ENCODE peak calls at places on chromosomes 3 and 15, in ten cellular contexts. X, M, P, W, T, Q, J, O, K and C are unnamed samples.
A peak's percentile ranks its signal among the peaks of the same experiment; 100 is the strongest.

GRCh38 chr3:155302476-155302875 is 9.0 kb upstream of the STRIT1 start:
- DNase-seq in X (no peak), M (no peak), P (no peak), W (peak; percentile 8), T (no peak), Q (no peak), J (no peak), O (no peak), K (no peak), C (no peak)

GRCh38 chr3:43071313-43071893 is 34.5 kb downstream of the POMGNT2 start:
- DNase-seq in X (no peak), M (no peak), P (no peak), W (no peak), T (no peak), Q (no peak), J (peak; percentile 26), O (peak; percentile 5), K (no peak), C (no peak)

GRCh38 chr3:106765342-106765741 is 611.9 kb upstream of the CCDC54 start:
- DNase-seq in X (no peak), M (peak; percentile 82), P (no peak), W (no peak), T (no peak), Q (peak; percentile 44), J (no peak), O (no peak), K (no peak), C (peak; percentile 74)

GRCh38 chr3:189275852-189276251 is 104.1 kb downstream of the TPRG1 start:
- DNase-seq in X (no peak), M (no peak), P (no peak), W (no peak), T (no peak), Q (no peak), J (no peak), O (no peak), K (no peak), C (no peak)

GRCh38 chr3:119659584-119660291 is 651 bp downstream of the POPDC2 start:
- DNase-seq in X (no peak), M (no peak), P (no peak), W (no peak), T (no peak), Q (no peak), J (no peak), O (no peak), K (no peak), C (no peak)

GRCh38 chr3:126133606-126134005 is 46.8 kb downstream of the ALDH1L1 start:
- DNase-seq in X (peak; percentile 54), M (no peak), P (peak; percentile 3), W (no peak), T (no peak), Q (no peak), J (peak; percentile 5), O (no peak), K (peak; percentile 14), C (no peak)

GRCh38 chr15:50166216-50166615 is 15.8 kb upstream of the SLC27A2 start:
- DNase-seq in X (no peak), M (peak; percentile 30), P (no peak), W (peak; percentile 58), T (no peak), Q (no peak), J (no peak), O (no peak), K (no peak), C (peak; percentile 61)

GRCh38 chr3:48155122-48155521 is 33.1 kb downstream of the CDC25A start:
- DNase-seq in X (no peak), M (peak; percentile 69), P (no peak), W (peak; percentile 53), T (no peak), Q (no peak), J (no peak), O (peak; percentile 28), K (peak; percentile 21), C (peak; percentile 74)

GRCh38 chr3:113231827-113232253 is 20.5 kb downstream of the BOC start:
- DNase-seq in X (no peak), M (peak; percentile 91), P (no peak), W (peak; percentile 78), T (no peak), Q (no peak), J (no peak), O (no peak), K (no peak), C (peak; percentile 63)
- H3K27ac ChIP-seq in X (no peak overlapping the region), M (no peak overlapping the region), P (peak overlapping the region; percentile 52), W (peak overlapping the region; percentile 85), T (no peak overlapping the region), Q (no peak overlapping the region), J (no peak overlapping the region), O (no peak overlapping the region), K (no peak overlapping the region), C (peak overlapping the region; percentile 86)

GRCh38 chr15:58203537-58203936 is 65.4 kb downstream of the AQP9 start:
- DNase-seq in X (no peak), M (no peak), P (no peak), W (peak; percentile 62), T (no peak), Q (no peak), J (no peak), O (no peak), K (no peak), C (no peak)

GRCh38 chr15:58200739-58201138 is 62.6 kb downstream of the AQP9 start:
- DNase-seq in X (no peak), M (no peak), P (no peak), W (no peak), T (no peak), Q (no peak), J (no peak), O (no peak), K (no peak), C (no peak)

DNA sequence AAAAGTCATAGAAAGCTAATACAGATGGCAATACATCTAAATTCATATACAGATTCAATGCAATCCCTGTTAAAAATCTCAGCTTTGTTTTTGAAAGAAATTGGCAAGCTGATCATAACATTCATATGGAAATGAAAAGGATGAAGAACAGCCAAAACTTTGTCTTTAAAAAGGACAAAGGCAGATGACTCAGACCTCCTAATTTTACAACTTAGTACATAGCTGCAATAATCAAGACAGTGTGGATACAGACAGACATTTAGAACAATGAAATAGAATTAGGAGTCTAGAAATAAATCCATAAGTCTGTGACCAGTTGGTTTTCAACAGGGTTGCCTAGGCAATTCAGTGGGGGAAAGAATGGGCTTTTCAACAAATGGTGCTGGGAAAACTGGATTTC is 63.4 kb downstream of the AQP9 start:
- DNase-seq in X (no peak), M (no peak), P (no peak), W (no peak), T (no peak), Q (no peak), J (no peak), O (no peak), K (no peak), C (no peak)
- H3K27ac ChIP-seq in X (no peak overlapping the region), M (no peak overlapping the region), P (no peak overlapping the region), W (no peak overlapping the region), T (no peak overlapping the region), Q (no peak overlapping the region), J (no peak overlapping the region), O (no peak overlapping the region), K (no peak overlapping the region), C (no peak overlapping the region)

GRCh38 chr15:75042730-75043508 is 19.5 kb downstream of the PPCDC start:
- DNase-seq in X (peak; percentile 90), M (no peak), P (peak; percentile 91), W (peak; percentile 85), T (peak; percentile 92), Q (peak; percentile 39), J (peak; percentile 81), O (peak; percentile 98), K (peak; percentile 97), C (no peak)

GRCh38 chr15:75045332-75046015 is 22.1 kb downstream of the PPCDC start:
- DNase-seq in X (no peak), M (no peak), P (no peak), W (no peak), T (no peak), Q (no peak), J (no peak), O (no peak), K (no peak), C (no peak)

GRCh38 chr15:75044258-75044878 is 21.0 kb downstream of the PPCDC start:
- DNase-seq in X (no peak), M (no peak), P (no peak), W (no peak), T (no peak), Q (no peak), J (no peak), O (no peak), K (no peak), C (no peak)

GRCh38 chr15:75038948-75039533 is 15.7 kb downstream of the PPCDC start:
- DNase-seq in X (no peak), M (no peak), P (no peak), W (no peak), T (no peak), Q (no peak), J (no peak), O (no peak), K (no peak), C (no peak)

DNA sequence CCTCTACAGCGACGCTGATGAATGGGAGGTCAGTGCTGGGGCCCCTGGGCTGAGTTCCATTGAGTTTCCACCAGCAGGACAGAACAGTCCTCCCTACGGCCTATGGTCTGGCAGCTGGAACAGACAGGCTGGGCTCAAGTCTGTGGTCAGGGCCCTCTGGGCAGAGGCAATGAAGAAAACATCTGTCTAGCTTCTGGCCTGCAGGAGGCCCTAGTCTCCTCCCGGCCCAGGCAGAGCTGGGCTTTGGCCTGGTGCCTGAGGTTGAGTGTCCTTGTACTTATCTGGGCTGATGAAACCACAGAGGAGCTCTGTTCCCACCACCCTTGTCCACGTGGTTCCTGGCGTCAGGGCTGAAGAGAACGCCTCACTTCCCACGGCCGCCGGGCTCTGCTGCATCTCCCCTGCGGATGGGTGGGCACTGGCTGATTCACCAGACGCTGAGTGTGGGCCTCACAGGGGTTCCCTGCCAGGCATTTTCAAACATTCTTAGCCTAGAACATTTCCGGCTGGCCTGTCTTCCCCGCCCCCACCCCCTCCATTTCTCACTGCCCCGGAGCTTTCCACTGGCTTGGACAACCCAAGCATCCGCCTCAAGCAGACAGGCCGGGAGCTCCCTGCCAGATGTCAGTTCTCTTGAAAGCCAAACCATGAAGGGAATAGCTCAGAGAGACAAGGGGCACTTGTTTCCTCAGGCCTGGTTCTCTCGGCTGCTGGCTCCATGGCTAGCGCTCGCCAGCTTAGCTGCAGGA is 20.3 kb downstream of the PPCDC start:
- DNase-seq in X (peak; percentile 99), M (no peak), P (peak; percentile 91), W (peak; percentile 100), T (peak; percentile 99), Q (peak; percentile 86), J (no peak), O (peak; percentile 43), K (peak; percentile 99), C (no peak)
- H3K27ac ChIP-seq in X (peak overlapping the region; percentile 88), M (peak overlapping the region; percentile 11), P (peak overlapping the region; percentile 87), W (peak overlapping the region; percentile 3), T (peak overlapping the region; percentile 89), Q (peak overlapping the region; percentile 92), J (no peak overlapping the region), O (peak overlapping the region; percentile 87), K (peak overlapping the region; percentile 93), C (peak overlapping the region; percentile 40)

GRCh38 chr3:72300621-72301020 is 515.7 kb upstream of the PROK2 start:
- DNase-seq in X (no peak), M (no peak), P (no peak), W (no peak), T (no peak), Q (no peak), J (no peak), O (no peak), K (no peak), C (no peak)

GRCh38 chr3:72299321-72299802 is 514.4 kb upstream of the PROK2 start:
- DNase-seq in X (no peak), M (no peak), P (no peak), W (no peak), T (no peak), Q (no peak), J (no peak), O (no peak), K (peak; percentile 46), C (no peak)

GRCh38 chr3:72298201-72299155 is 513.5 kb upstream of the PROK2 start:
- DNase-seq in X (no peak), M (no peak), P (no peak), W (no peak), T (no peak), Q (no peak), J (no peak), O (no peak), K (no peak), C (no peak)

GRCh38 chr3:72301779-72302178 is 516.8 kb upstream of the PROK2 start:
- DNase-seq in X (no peak), M (no peak), P (peak; percentile 38), W (no peak), T (no peak), Q (no peak), J (no peak), O (no peak), K (no peak), C (no peak)

DNA sequence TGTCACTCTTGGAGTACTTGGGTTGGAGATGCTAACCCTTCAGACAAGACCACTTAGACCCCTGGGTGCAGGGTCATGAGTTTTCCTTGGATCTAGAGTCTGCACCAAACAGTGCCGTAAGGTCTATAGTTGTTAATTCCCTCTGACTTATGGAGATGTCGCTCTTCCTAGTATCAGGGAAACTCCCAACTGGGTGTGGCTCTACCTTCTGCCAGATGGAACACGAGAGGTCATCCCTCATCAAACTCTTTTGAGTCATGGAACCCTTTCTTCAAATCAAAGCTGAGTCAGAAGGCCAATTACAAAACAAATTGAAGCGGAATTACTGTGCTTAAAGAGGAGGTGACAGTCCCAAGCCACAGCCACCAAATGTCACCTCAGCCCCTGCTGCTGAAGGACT is 514.9 kb upstream of the PROK2 start:
- DNase-seq in X (no peak), M (peak; percentile 18), P (no peak), W (no peak), T (no peak), Q (no peak), J (no peak), O (no peak), K (no peak), C (no peak)
- H3K27ac ChIP-seq in X (no peak overlapping the region), M (no peak overlapping the region), P (no peak overlapping the region), W (no peak overlapping the region), T (no peak overlapping the region), Q (no peak overlapping the region), J (no peak overlapping the region), O (no peak overlapping the region), K (peak overlapping the region; percentile 63), C (no peak overlapping the region)